ENCODE peak calls at places on chromosomes 4 and X, in ten cellular contexts. Q is tibial nerve; T is gastrocnemius medialis; G is cardiac muscle cell; W is psoas muscle; H is mammary epithelial cell; P is effector memory CD4-positive, alpha-beta T cell; C is heart right ventricle; O is fibroblast of lung; N is stomach. Y is an unnamed sample.

GRCh38 chrX:10611441-10612090 is 8.8 kb downstream of the MID1 start:
- DNase-seq in Q (no peak), T (no peak), G (peak), W (no peak), H (no peak), P (no peak), C (no peak), O (peak), N (no peak), Y (no peak)

GRCh38 chr4:81510643-81511189 is 39.0 kb upstream of the RASGEF1B start:
- DNase-seq in Q (no peak), T (no peak), G (no peak), W (no peak), H (no peak), P (no peak), C (no peak), O (no peak), N (no peak), Y (no peak)

GRCh38 chrX:20454117-20454516 is 187.4 kb upstream of the RPS6KA3 start:
- DNase-seq in Q (no peak), T (no peak), G (no peak), W (no peak), H (no peak), P (no peak), C (no peak), O (no peak), N (no peak), Y (no peak)

GRCh38 chr4:87498446-87498900 is 30.7 kb downstream of the SPARCL1 start:
- DNase-seq in Q (no peak), T (no peak), G (no peak), W (no peak), H (no peak), P (no peak), C (no peak), O (peak), N (no peak), Y (no peak)

GRCh38 chr4:12595986-12596385 is 888.2 kb downstream of the RAB28 start:
- DNase-seq in Q (no peak), T (no peak), G (no peak), W (no peak), H (no peak), P (no peak), C (no peak), O (no peak), N (no peak), Y (no peak)

GRCh38 chrX:125193921-125194320 is 125.8 kb upstream of the TEX13C start:
- DNase-seq in Q (no peak), T (no peak), G (no peak), W (no peak), H (no peak), P (no peak), C (no peak), O (no peak), N (no peak), Y (no peak)

GRCh38 chr4:159111417-159111816 is 8.5 kb downstream of the RAPGEF2 start:
- DNase-seq in Q (no peak), T (no peak), G (no peak), W (no peak), H (no peak), P (no peak), C (no peak), O (no peak), N (no peak), Y (no peak)

GRCh38 chrX:112834016-112834855 is 6.4 kb downstream of the AMOT start:
- DNase-seq in Q (no peak), T (no peak), G (peak), W (no peak), H (no peak), P (no peak), C (no peak), O (peak), N (no peak), Y (no peak)

GRCh38 chrX:41922694-41923171 is 621 bp downstream of the CASK start:
- DNase-seq in Q (no peak), T (peak), G (peak), W (peak), H (peak), P (no peak), C (peak), O (peak), N (no peak), Y (peak)

GRCh38 chr4:179130122-179130714 is 1688.0 kb upstream of the AGA start:
- DNase-seq in Q (no peak), T (no peak), G (no peak), W (no peak), H (no peak), P (no peak), C (no peak), O (no peak), N (no peak), Y (no peak)

GRCh38 chr4:146338512-146338911 is 124.2 kb downstream of the REELD1 start:
- DNase-seq in Q (no peak), T (no peak), G (peak), W (no peak), H (no peak), P (no peak), C (no peak), O (peak), N (no peak), Y (no peak)

GRCh38 chr4:835148-836002 is 9.4 kb upstream of the CPLX1 start:
- DNase-seq in Q (no peak), T (no peak), G (no peak), W (peak), H (no peak), P (no peak), C (peak), O (no peak), N (peak), Y (no peak)

GRCh38 chr4:74996996-74997395 is 64.1 kb downstream of the PARM1 start:
- DNase-seq in Q (no peak), T (no peak), G (no peak), W (no peak), H (peak), P (no peak), C (no peak), O (no peak), N (no peak), Y (no peak)

GRCh38 chr4:140247237-140247636 is 93.3 kb upstream of the MAML3 start:
- DNase-seq in Q (no peak), T (no peak), G (no peak), W (no peak), H (no peak), P (no peak), C (no peak), O (no peak), N (no peak), Y (no peak)

GRCh38 chrX:111041018-111041462 is 55.0 kb upstream of the PAK3 start:
- DNase-seq in Q (no peak), T (no peak), G (peak), W (no peak), H (peak), P (peak), C (no peak), O (peak), N (no peak), Y (no peak)

GRCh38 chr4:100379583-100380105 is 138.2 kb downstream of the EMCN start:
- DNase-seq in Q (no peak), T (no peak), G (no peak), W (no peak), H (peak), P (no peak), C (no peak), O (no peak), N (no peak), Y (no peak)

GRCh38 chr4:169854090-169854489 is 96.3 kb upstream of the HPF1 start:
- DNase-seq in Q (no peak), T (no peak), G (no peak), W (no peak), H (peak), P (no peak), C (no peak), O (no peak), N (no peak), Y (no peak)

GRCh38 chrX:74521961-74522833 is 92.2 kb downstream of the RLIM start:
- DNase-seq in Q (no peak), T (no peak), G (peak), W (no peak), H (no peak), P (no peak), C (no peak), O (peak), N (no peak), Y (no peak)

GRCh38 chr4:47577779-47578553 is 92.9 kb downstream of the ATP10D start:
- DNase-seq in Q (no peak), T (no peak), G (peak), W (no peak), H (no peak), P (no peak), C (no peak), O (peak), N (no peak), Y (no peak)
- H3K27ac ChIP-seq in Q (peak), T (peak), G (no peak), W (no peak), H (no peak), P (no peak), C (peak), O (no peak), N (peak), Y (peak)

GRCh38 chr4:185879666-185880312 is 67.8 kb upstream of the SORBS2 start:
- DNase-seq in Q (no peak), T (no peak), G (no peak), W (no peak), H (no peak), P (no peak), C (no peak), O (no peak), N (no peak), Y (no peak)
- H3K27ac ChIP-seq in Q (no peak), T (no peak), G (no peak), W (no peak), H (no peak), P (no peak), C (no peak), O (no peak), N (no peak), Y (no peak)

GRCh38 chr4:38696697-38697096 is 32.7 kb downstream of the KLF3 start:
- DNase-seq in Q (no peak), T (no peak), G (peak), W (no peak), H (no peak), P (no peak), C (no peak), O (peak), N (no peak), Y (no peak)
- H3K27ac ChIP-seq in Q (no peak), T (no peak), G (no peak), W (no peak), H (no peak), P (no peak), C (no peak), O (no peak), N (no peak), Y (no peak)

GRCh38 chrX:25028726-25029125 is 13.0 kb upstream of the ARX start:
- DNase-seq in Q (no peak), T (no peak), G (peak), W (no peak), H (peak), P (no peak), C (no peak), O (peak), N (no peak), Y (no peak)
- H3K27ac ChIP-seq in Q (no peak), T (no peak), G (no peak), W (no peak), H (peak), P (no peak), C (no peak), O (no peak), N (no peak), Y (no peak)

Y was measured in tibial artery.